ENCODE peak calls at places on chromosomes 11 and 22, in seven cellular contexts. E, K, Z, V, A, D and N are unnamed samples.

GRCh38 chr11:76176463-76176862 is 29.8 kb downstream of the WNT11 start:
- DNase-seq in E (no peak), K (peak; percentile 24), Z (no peak), V (no peak), A (no peak), D (no peak), N (no peak)

GRCh38 chr11:126473269-126473668 is 117.8 kb downstream of the ST3GAL4 start:
- DNase-seq in E (no peak), K (no peak), Z (no peak), V (no peak), A (no peak), D (no peak), N (no peak)

GRCh38 chr22:27386186-27386585 is 415.4 kb downstream of the MN1 start:
- DNase-seq in E (no peak), K (no peak), Z (no peak), V (peak; percentile 44), A (no peak), D (no peak), N (no peak)

GRCh38 chr22:29313126-29314071 is 2.1 kb downstream of the RASL10A start:
- DNase-seq in E (no peak), K (peak; percentile 89), Z (no peak), V (peak; percentile 70), A (no peak), D (peak; percentile 34), N (peak; percentile 38)

GRCh38 chr11:116948375-116948774 is 111.0 kb upstream of the APOA1 start:
- DNase-seq in E (no peak), K (no peak), Z (no peak), V (peak; percentile 21), A (no peak), D (peak; percentile 42), N (peak; percentile 35)

GRCh38 chr22:27686534-27686933 is 115.0 kb downstream of the MN1 start:
- DNase-seq in E (peak; percentile 39), K (no peak), Z (no peak), V (peak; percentile 85), A (peak; percentile 37), D (peak; percentile 68), N (no peak)

GRCh38 chr22:42343136-42343484 is 72.7 kb upstream of the TCF20 start:
- DNase-seq in E (no peak), K (peak; percentile 48), Z (no peak), V (peak; percentile 21), A (no peak), D (no peak), N (no peak)

GRCh38 chr11:43507171-43507570 is 148.5 kb downstream of the TTC17 start:
- DNase-seq in E (no peak), K (no peak), Z (no peak), V (no peak), A (no peak), D (no peak), N (no peak)

GRCh38 chr11:66950113-66950535 is 8.1 kb downstream of the PC start:
- DNase-seq in E (peak; percentile 87), K (peak; percentile 35), Z (peak; percentile 91), V (peak; percentile 97), A (peak; percentile 86), D (peak; percentile 90), N (no peak)

GRCh38 chr11:590997-591396 is 14.7 kb downstream of the PHRF1 start:
- DNase-seq in E (no peak), K (no peak), Z (no peak), V (no peak), A (no peak), D (no peak), N (no peak)

GRCh38 chr22:36930041-36930935 is 16.9 kb downstream of the CSF2RB start:
- DNase-seq in E (no peak), K (no peak), Z (no peak), V (no peak), A (no peak), D (no peak), N (no peak)
- TF ChIP-seq REST in E (no peak), K (no peak), Z (no peak), V (no peak), A (no peak), D (no peak), N (no peak)

GRCh38 chr11:1671658-1672057 is 25.3 kb upstream of the KRTAP5-6 start:
- DNase-seq in E (no peak), K (no peak), Z (no peak), V (no peak), A (no peak), D (no peak), N (no peak)
- H3K27ac ChIP-seq in E (peak overlapping the region; percentile 95), K (no peak overlapping the region), Z (no peak overlapping the region), V (no peak overlapping the region), A (no peak overlapping the region), D (no peak overlapping the region), N (no peak overlapping the region)

GRCh38 chr22:50293441-50294318 is 13.8 kb downstream of the PLXNB2 start:
- DNase-seq in E (peak; percentile 87), K (peak; percentile 90), Z (no peak), V (peak; percentile 62), A (no peak), D (no peak), N (no peak)
- H3K4me3 ChIP-seq in E (peak overlapping the region; percentile 73), K (peak overlapping the region; percentile 48), Z (peak overlapping the region; percentile 16), V (peak overlapping the region; percentile 35), A (no peak overlapping the region), D (peak overlapping the region; percentile 40), N (no peak overlapping the region)

DNA sequence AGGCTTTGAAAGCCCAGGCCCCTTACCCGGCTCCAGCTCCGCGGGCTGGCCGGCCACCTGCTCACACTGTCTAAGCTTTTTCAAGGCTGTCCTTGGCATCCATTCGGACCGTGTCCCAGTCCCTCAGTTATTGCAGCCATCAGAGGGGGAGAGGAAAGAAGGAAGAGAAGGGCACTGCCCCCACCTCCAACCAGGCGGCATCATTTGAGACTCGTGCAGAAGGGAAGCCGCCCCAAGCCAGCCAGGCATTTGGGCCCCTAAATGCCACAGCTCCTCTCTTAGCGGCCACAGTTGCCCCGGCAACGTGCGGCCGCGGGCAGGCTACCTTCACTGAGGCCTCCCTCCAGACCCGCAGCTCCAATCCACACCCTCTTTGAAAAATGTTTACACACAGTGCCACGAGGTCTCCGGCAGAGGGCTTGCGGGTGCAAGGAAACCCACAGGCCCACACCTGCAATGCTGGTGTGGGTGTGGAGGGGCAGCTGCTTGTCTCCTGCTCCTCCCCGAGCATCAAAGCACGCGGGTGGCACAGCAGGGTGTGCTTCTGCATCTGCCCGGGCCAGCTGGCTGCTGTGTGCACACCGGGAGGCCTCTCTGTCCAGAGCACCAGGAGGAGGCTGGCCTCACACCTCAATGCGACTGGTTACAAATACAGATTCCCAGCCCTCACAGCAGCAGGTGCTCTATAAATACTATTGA is 124.4 kb downstream of the CTTN start:
- DNase-seq in E (no peak), K (no peak), Z (no peak), V (no peak), A (no peak), D (no peak), N (no peak)
- TF ChIP-seq REST in E (no peak), K (no peak), Z (no peak), V (no peak), A (no peak), D (no peak), N (no peak)

GRCh38 chr11:36056160-36056751 is 112.4 kb downstream of the LDLRAD3 start:
- DNase-seq in E (no peak), K (peak; percentile 82), Z (no peak), V (peak; percentile 38), A (peak; percentile 65), D (no peak), N (peak; percentile 18)
- H3K27ac ChIP-seq in E (no peak overlapping the region), K (no peak overlapping the region), Z (no peak overlapping the region), V (no peak overlapping the region), A (no peak overlapping the region), D (no peak overlapping the region), N (no peak overlapping the region)